ENCODE peak calls at places on chromosomes 1 and 21, in six cellular contexts. One of them, this sample, is unnamed.

GRCh38 chr1:8818325-8818775 is 910 bp upstream of the RERE start:
- DNase-seq in psoas muscle: no peak
- DNase-seq in lower lobe of right lung: no peak
- DNase-seq in esophagus muscularis mucosa: peak; percentile 77
- DNase-seq in neural progenitor cell: no peak
- DNase-seq in testis: peak; percentile 48
- DNase-seq in this sample: peak; percentile 86

GRCh38 chr1:226369110-226369509 is 38.8 kb downstream of the PARP1 start:
- DNase-seq in psoas muscle: no peak
- DNase-seq in lower lobe of right lung: no peak
- DNase-seq in esophagus muscularis mucosa: no peak
- DNase-seq in neural progenitor cell: no peak
- DNase-seq in testis: no peak
- DNase-seq in this sample: no peak

GRCh38 chr21:33027401-33028185 is 1.9 kb downstream of the OLIG2 start:
- DNase-seq in psoas muscle: no peak
- DNase-seq in lower lobe of right lung: no peak
- DNase-seq in esophagus muscularis mucosa: no peak
- DNase-seq in neural progenitor cell: peak; percentile 62
- DNase-seq in testis: no peak
- DNase-seq in this sample: no peak

GRCh38 chr1:5933676-5934057 is 58.6 kb downstream of the NPHP4 start:
- DNase-seq in psoas muscle: no peak
- DNase-seq in lower lobe of right lung: no peak
- DNase-seq in esophagus muscularis mucosa: no peak
- DNase-seq in neural progenitor cell: no peak
- DNase-seq in testis: no peak
- DNase-seq in this sample: no peak

GRCh38 chr1:183933528-183934179 is 103.9 kb downstream of the COLGALT2 start:
- DNase-seq in psoas muscle: no peak
- DNase-seq in lower lobe of right lung: no peak
- DNase-seq in esophagus muscularis mucosa: no peak
- DNase-seq in neural progenitor cell: no peak
- DNase-seq in testis: no peak
- DNase-seq in this sample: no peak

GRCh38 chr1:238985312-238985711 is 401.1 kb upstream of the CHRM3 start:
- DNase-seq in psoas muscle: no peak
- DNase-seq in lower lobe of right lung: no peak
- DNase-seq in esophagus muscularis mucosa: no peak
- DNase-seq in neural progenitor cell: no peak
- DNase-seq in testis: no peak
- DNase-seq in this sample: no peak

GRCh38 chr1:178047403-178048093 is 46.4 kb upstream of the RASAL2 start:
- DNase-seq in psoas muscle: no peak
- DNase-seq in lower lobe of right lung: no peak
- DNase-seq in esophagus muscularis mucosa: no peak
- DNase-seq in neural progenitor cell: no peak
- DNase-seq in testis: no peak
- DNase-seq in this sample: no peak

GRCh38 chr1:175927944-175928343 is 184.5 kb upstream of the TNR start:
- DNase-seq in psoas muscle: no peak
- DNase-seq in lower lobe of right lung: no peak
- DNase-seq in esophagus muscularis mucosa: no peak
- DNase-seq in neural progenitor cell: no peak
- DNase-seq in testis: no peak
- DNase-seq in this sample: no peak

GRCh38 chr1:170414989-170415733 is 116.8 kb upstream of the GORAB start:
- DNase-seq in psoas muscle: no peak
- DNase-seq in lower lobe of right lung: no peak
- DNase-seq in esophagus muscularis mucosa: no peak
- DNase-seq in neural progenitor cell: no peak
- DNase-seq in testis: peak; percentile 31
- DNase-seq in this sample: no peak

GRCh38 chr1:193019442-193020026 is 39.6 kb downstream of the UCHL5 start:
- DNase-seq in psoas muscle: no peak
- DNase-seq in lower lobe of right lung: no peak
- DNase-seq in esophagus muscularis mucosa: no peak
- DNase-seq in neural progenitor cell: peak; percentile 61
- DNase-seq in testis: no peak
- DNase-seq in this sample: no peak

GRCh38 chr1:9322845-9323244 is 30.2 kb downstream of the SPSB1 start:
- DNase-seq in psoas muscle: peak; percentile 60
- DNase-seq in lower lobe of right lung: no peak
- DNase-seq in esophagus muscularis mucosa: no peak
- DNase-seq in neural progenitor cell: peak; percentile 27
- DNase-seq in testis: peak; percentile 71
- DNase-seq in this sample: no peak

GRCh38 chr21:45069085-45069484 is 5.3 kb upstream of the ADARB1 start:
- DNase-seq in psoas muscle: no peak
- DNase-seq in lower lobe of right lung: no peak
- DNase-seq in esophagus muscularis mucosa: no peak
- DNase-seq in neural progenitor cell: no peak
- DNase-seq in testis: no peak
- DNase-seq in this sample: no peak

GRCh38 chr1:205955499-205955898 is 12.2 kb upstream of the SLC26A9 start:
- DNase-seq in psoas muscle: no peak
- DNase-seq in lower lobe of right lung: no peak
- DNase-seq in esophagus muscularis mucosa: no peak
- DNase-seq in neural progenitor cell: no peak
- DNase-seq in testis: no peak
- DNase-seq in this sample: no peak

GRCh38 chr1:98940680-98941079 is 64.0 kb downstream of the PLPPR5 start:
- DNase-seq in psoas muscle: no peak
- DNase-seq in lower lobe of right lung: no peak
- DNase-seq in esophagus muscularis mucosa: no peak
- DNase-seq in neural progenitor cell: no peak
- DNase-seq in testis: no peak
- DNase-seq in this sample: no peak

GRCh38 chr1:42784946-42785693 is at the start of gene TMEM269:
- DNase-seq in psoas muscle: peak; percentile 23
- DNase-seq in lower lobe of right lung: peak; percentile 51
- DNase-seq in esophagus muscularis mucosa: no peak
- DNase-seq in neural progenitor cell: no peak
- DNase-seq in testis: no peak
- DNase-seq in this sample: no peak

GRCh38 chr1:167532964-167533824 is 14.9 kb upstream of the CD247 start:
- DNase-seq in psoas muscle: no peak
- DNase-seq in lower lobe of right lung: no peak
- DNase-seq in esophagus muscularis mucosa: peak; percentile 55
- DNase-seq in neural progenitor cell: no peak
- DNase-seq in testis: peak; percentile 36
- DNase-seq in this sample: no peak
- TF ChIP-seq CTCF in psoas muscle: no peak
- TF ChIP-seq CTCF in lower lobe of right lung: no peak
- TF ChIP-seq CTCF in esophagus muscularis mucosa: no peak
- TF ChIP-seq CTCF in neural progenitor cell: no peak
- TF ChIP-seq CTCF in testis: no peak
- TF ChIP-seq CTCF in this sample: no peak

DNA sequence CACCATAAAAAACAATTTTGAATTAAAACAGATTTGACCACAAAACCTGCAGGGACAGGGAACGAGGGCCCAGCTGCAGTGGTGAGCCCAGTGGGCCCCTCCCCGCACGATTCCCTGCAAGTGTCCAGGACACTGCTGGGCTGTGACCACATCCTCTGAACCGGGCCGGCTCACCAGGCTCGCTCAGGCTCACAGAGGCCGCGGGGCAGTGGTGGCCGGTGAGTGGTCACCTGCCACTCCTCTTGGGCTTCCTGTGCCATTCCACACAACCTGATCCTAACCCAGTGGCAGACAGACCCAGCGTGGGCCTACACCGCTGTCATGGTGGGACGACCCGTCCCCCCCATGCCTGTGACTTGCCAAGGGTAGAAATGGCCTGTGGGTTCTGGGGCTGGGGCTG is 36.5 kb upstream of the RIPK4 start:
- DNase-seq in psoas muscle: no peak
- DNase-seq in lower lobe of right lung: no peak
- DNase-seq in esophagus muscularis mucosa: no peak
- DNase-seq in neural progenitor cell: no peak
- DNase-seq in testis: no peak
- DNase-seq in this sample: no peak
- H3K4me1 ChIP-seq in psoas muscle: peaks cover 12% of the 10 kb centered on the region
- H3K4me1 ChIP-seq in lower lobe of right lung: peaks cover 12% of the 10 kb centered on the region
- H3K4me1 ChIP-seq in esophagus muscularis mucosa: peaks cover 14% of the 10 kb centered on the region
- H3K4me1 ChIP-seq in neural progenitor cell: no peaks in the 10 kb centered on the region
- H3K4me1 ChIP-seq in testis: no peaks in the 10 kb centered on the region
- H3K4me1 ChIP-seq in this sample: no peaks in the 10 kb centered on the region

DNA sequence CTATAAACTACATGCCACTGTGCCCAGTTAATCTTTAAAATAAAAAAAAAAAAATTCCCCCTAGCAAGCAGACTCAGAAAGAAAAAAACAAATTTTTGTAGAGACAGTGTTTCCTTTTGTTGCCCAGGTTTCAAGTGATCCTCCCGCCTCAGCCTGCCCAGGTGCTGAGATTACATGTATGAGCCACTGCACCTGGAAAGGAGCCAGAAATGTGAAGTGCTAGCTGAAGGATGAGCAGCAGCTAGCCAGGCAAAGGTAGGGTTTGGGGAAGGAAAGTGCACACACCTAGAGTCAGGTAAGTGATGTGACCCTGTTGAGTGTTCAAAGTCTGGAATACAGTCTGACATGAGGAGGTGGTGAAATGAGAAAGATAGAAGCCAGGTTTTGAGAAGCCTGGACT is 1.7 kb downstream of the AKR1A1 start:
- DNase-seq in psoas muscle: no peak
- DNase-seq in lower lobe of right lung: peak; percentile 48
- DNase-seq in esophagus muscularis mucosa: no peak
- DNase-seq in neural progenitor cell: no peak
- DNase-seq in testis: no peak
- DNase-seq in this sample: peak; percentile 77
- H3K27ac ChIP-seq in psoas muscle: no peak overlapping the region
- H3K27ac ChIP-seq in lower lobe of right lung: no peak overlapping the region
- H3K27ac ChIP-seq in esophagus muscularis mucosa: no peak overlapping the region
- H3K27ac ChIP-seq in neural progenitor cell: no peak overlapping the region
- H3K27ac ChIP-seq in testis: no peak overlapping the region
- H3K27ac ChIP-seq in this sample: no peak overlapping the region

GRCh38 chr21:28781602-28782274 is 210.9 kb downstream of the LTN1 start:
- DNase-seq in psoas muscle: no peak
- DNase-seq in lower lobe of right lung: no peak
- DNase-seq in esophagus muscularis mucosa: no peak
- DNase-seq in neural progenitor cell: peak; percentile 5
- DNase-seq in testis: no peak
- DNase-seq in this sample: no peak
- TF ChIP-seq CTCF in psoas muscle: peak; percentile 18
- TF ChIP-seq CTCF in lower lobe of right lung: no peak
- TF ChIP-seq CTCF in esophagus muscularis mucosa: no peak
- TF ChIP-seq CTCF in neural progenitor cell: peak; percentile 51
- TF ChIP-seq CTCF in testis: no peak
- TF ChIP-seq CTCF in this sample: peak; percentile 56

This sample was measured in RWPE2.